ENCODE peak calls at places on chromosomes 11 and 22, in seven cellular contexts. G is transverse colon, Y is nucleus accumbens, S is HTR-8/SVneo, E is caudate nucleus, W is NCI-H1092 treated with DMSO at 0.1 percent for 48 hours, T is fibroblast of pulmonary artery. A is an unnamed sample.

GRCh38 chr11:81804858-81805257 is 928.8 kb downstream of the FAM181B start:
- DNase-seq in G (no peak), Y (no peak), S (no peak), E (no peak), W (no peak), T (no peak), A (no peak)

GRCh38 chr11:99020324-99021225 is at the start of gene CNTN5:
- DNase-seq in G (peak), Y (peak), S (peak), E (peak), W (peak), T (peak), A (peak)

GRCh38 chr11:23079382-23079813 is 219.1 kb upstream of the CCDC179 start:
- DNase-seq in G (no peak), Y (no peak), S (no peak), E (no peak), W (no peak), T (no peak), A (no peak)

GRCh38 chr11:76824083-76824939 is 36.4 kb upstream of the ACER3 start:
- DNase-seq in G (no peak), Y (no peak), S (peak), E (no peak), W (no peak), T (peak), A (no peak)

GRCh38 chr11:72657356-72657755 is 16.9 kb downstream of the PDE2A start:
- DNase-seq in G (no peak), Y (no peak), S (no peak), E (no peak), W (no peak), T (no peak), A (no peak)

GRCh38 chr22:18088825-18089568 is 11.2 kb downstream of the PEX26 start:
- DNase-seq in G (peak), Y (no peak), S (no peak), E (no peak), W (no peak), T (no peak), A (no peak)

GRCh38 chr22:25161017-25161915 is 38.4 kb upstream of the CRYBB3 start:
- DNase-seq in G (no peak), Y (no peak), S (no peak), E (no peak), W (no peak), T (no peak), A (no peak)

GRCh38 chr11:61406067-61406466 is 13.7 kb downstream of the TMEM216 start:
- DNase-seq in G (no peak), Y (no peak), S (no peak), E (peak), W (no peak), T (no peak), A (no peak)

GRCh38 chr22:43270314-43270908 is 72.8 kb downstream of the SCUBE1 start:
- DNase-seq in G (peak), Y (no peak), S (no peak), E (no peak), W (no peak), T (no peak), A (no peak)

GRCh38 chr11:2295971-2296912 is 5.5 kb downstream of the C11orf21 start:
- DNase-seq in G (no peak), Y (no peak), S (no peak), E (no peak), W (no peak), T (no peak), A (no peak)

GRCh38 chr11:102112654-102112926 is 2.3 kb downstream of the YAP1 start:
- DNase-seq in G (no peak), Y (no peak), S (no peak), E (no peak), W (no peak), T (no peak), A (no peak)

GRCh38 chr11:118634435-118635236 is 27.2 kb downstream of the PHLDB1 start:
- DNase-seq in G (peak), Y (no peak), S (no peak), E (no peak), W (peak), T (peak), A (peak)

GRCh38 chr11:128956401-128957203 is 13.9 kb upstream of the TP53AIP1 start:
- DNase-seq in G (peak), Y (no peak), S (peak), E (peak), W (peak), T (peak), A (peak)

GRCh38 chr22:29473001-29473400 is 7.0 kb upstream of the NEFH start:
- DNase-seq in G (no peak), Y (no peak), S (no peak), E (no peak), W (no peak), T (no peak), A (no peak)

GRCh38 chr11:94780432-94780831 is 12.3 kb downstream of the AMOTL1 start:
- DNase-seq in G (no peak), Y (no peak), S (no peak), E (no peak), W (no peak), T (no peak), A (no peak)

GRCh38 chr11:76512851-76513653 is 68.2 kb downstream of the EMSY start:
- DNase-seq in G (no peak), Y (no peak), S (no peak), E (no peak), W (peak), T (peak), A (peak)

GRCh38 chr22:42078469-42079318 is 806 bp upstream of the SMDT1 start:
- DNase-seq in G (no peak), Y (no peak), S (no peak), E (no peak), W (peak), T (peak), A (no peak)

GRCh38 chr22:20016734-20017621 is at the start of gene ARVCF:
- DNase-seq in G (peak), Y (peak), S (peak), E (peak), W (peak), T (peak), A (peak)

GRCh38 chr11:72395993-72396392 is 38.3 kb downstream of the CLPB start:
- DNase-seq in G (no peak), Y (no peak), S (no peak), E (peak), W (no peak), T (no peak), A (no peak)

GRCh38 chr11:1557904-1558831 is 13.9 kb downstream of the DUSP8 start:
- DNase-seq in G (peak), Y (no peak), S (peak), E (no peak), W (no peak), T (peak), A (no peak)

GRCh38 chr11:106998126-106998525 is 20.1 kb downstream of the GUCY1A2 start:
- DNase-seq in G (no peak), Y (no peak), S (no peak), E (no peak), W (no peak), T (peak), A (no peak)

GRCh38 chr11:91067666-91068065 is 844.8 kb upstream of the CHORDC1 start:
- DNase-seq in G (no peak), Y (no peak), S (no peak), E (no peak), W (no peak), T (no peak), A (no peak)

GRCh38 chr22:33023119-33023827 is 34.9 kb downstream of the SYN3 start:
- DNase-seq in G (no peak), Y (no peak), S (no peak), E (no peak), W (no peak), T (no peak), A (no peak)

GRCh38 chr11:70490208-70490607 is 91.9 kb downstream of the CTTN start:
- DNase-seq in G (no peak), Y (no peak), S (no peak), E (no peak), W (no peak), T (no peak), A (no peak)

GRCh38 chr11:134971381-134971780 is 559.3 kb upstream of the B3GAT1 start:
- DNase-seq in G (no peak), Y (no peak), S (no peak), E (no peak), W (no peak), T (no peak), A (no peak)